ENCODE peak calls at places on chromosomes 16 and 17, in eight cellular contexts. X is T-helper 2 cell, F is iris pigment epithelial cell, V is left colon, N is cardiac muscle cell, T is suprapubic skin, J is Right ventricle myocardium superior, L is AG09319. Q is an unnamed sample.

GRCh38 chr16:12661656-12662172 is 142.0 kb downstream of the CPPED1 start:
- DNase-seq in V (peak), N (peak), F (no peak), X (peak), L (no peak), J (no peak), T (no peak), Q (no peak)

GRCh38 chr17:32903774-32904673 is 23.9 kb upstream of the TMEM98 start:
- DNase-seq in T (no peak), X (peak), J (no peak), L (no peak), F (no peak), V (no peak), N (no peak), Q (no peak)

GRCh38 chr16:22928882-22929281 is 114.9 kb downstream of the HS3ST2 start:
- DNase-seq in L (no peak), T (no peak), F (no peak), X (no peak), V (no peak), N (no peak), J (no peak), Q (no peak)

GRCh38 chr17:15404116-15404730 is 62.8 kb upstream of the TEKT3 start:
- DNase-seq in L (no peak), F (peak), X (no peak), N (no peak), V (no peak), T (no peak), J (no peak), Q (no peak)

GRCh38 chr17:29019475-29020181 is 13.8 kb upstream of the SEZ6 start:
- DNase-seq in N (peak), X (no peak), F (no peak), L (no peak), J (peak), T (no peak), V (peak), Q (no peak)

GRCh38 chr16:9364721-9365693 is 273.6 kb downstream of the HAPSTR1 start:
- DNase-seq in T (peak), N (no peak), J (peak), V (peak), L (no peak), F (no peak), X (no peak), Q (no peak)

GRCh38 chr17:35147313-35147982 is at the start of gene UNC45B:
- DNase-seq in X (no peak), T (no peak), F (no peak), L (no peak), N (peak), V (no peak), J (peak), Q (no peak)

GRCh38 chr16:29727452-29727851 is 18.3 kb downstream of the C16orf54 start:
- DNase-seq in L (no peak), J (no peak), F (no peak), T (no peak), X (no peak), N (no peak), V (no peak), Q (no peak)

GRCh38 chr17:71023631-71024030 is 854.3 kb downstream of the KCNJ2 start:
- DNase-seq in X (no peak), J (no peak), T (no peak), V (no peak), N (peak), L (no peak), F (no peak), Q (no peak)

GRCh38 chr17:19329136-19329535 is 33.4 kb downstream of the B9D1 start:
- DNase-seq in V (no peak), L (no peak), X (no peak), F (no peak), N (no peak), T (no peak), J (no peak), Q (no peak)

GRCh38 chr17:19991252-19991885 is 13.7 kb upstream of the AKAP10 start:
- DNase-seq in T (no peak), L (no peak), V (peak), F (no peak), N (no peak), J (no peak), X (no peak), Q (no peak)

GRCh38 chr17:41324180-41325075 is 8.9 kb upstream of the KRTAP17-1 start:
- DNase-seq in L (no peak), T (no peak), N (peak), F (peak), X (no peak), J (no peak), V (peak), Q (no peak)

GRCh38 chr16:24070851-24071250 is 185.3 kb upstream of the CACNG3 start:
- DNase-seq in J (no peak), L (no peak), V (peak), X (peak), N (peak), F (peak), T (no peak), Q (no peak)

GRCh38 chr17:78572277-78573205 is 4.7 kb downstream of the DNAH17 start:
- DNase-seq in V (no peak), L (no peak), X (no peak), J (no peak), F (no peak), T (no peak), N (peak), Q (no peak)

GRCh38 chr16:73778872-73779271 is 517.7 kb upstream of the PSMD7 start:
- DNase-seq in V (no peak), J (no peak), L (no peak), T (no peak), F (no peak), N (no peak), X (no peak), Q (no peak)

GRCh38 chr16:54873081-54873480 is 57.6 kb upstream of the IRX5 start:
- DNase-seq in N (no peak), T (no peak), V (no peak), F (no peak), X (no peak), J (no peak), L (no peak), Q (no peak)